ENCODE peak calls at places on chromosomes 13 and 19, in seven cellular contexts. N, J, A, Q, L, P and Y are unnamed samples.

GRCh38 chr13:40190656-40191100 is 475.8 kb downstream of the FOXO1 start:
- DNase-seq in N (peak), J (peak), A (peak), Q (peak), L (peak), P (peak), Y (peak)

GRCh38 chr13:70107125-70107497 is 515 bp upstream of the ATXN8OS start:
- DNase-seq in N (no peak), J (no peak), A (no peak), Q (no peak), L (no peak), P (no peak), Y (no peak)

GRCh38 chr13:50692396-50692915 is 151.0 kb downstream of the DLEU7 start:
- DNase-seq in N (no peak), J (no peak), A (no peak), Q (no peak), L (no peak), P (no peak), Y (no peak)

GRCh38 chr19:16338470-16339360 is 14.1 kb downstream of the KLF2 start:
- DNase-seq in N (no peak), J (peak), A (peak), Q (peak), L (no peak), P (peak), Y (peak)

GRCh38 chr13:113122571-113123225 is at the start of gene F10:
- DNase-seq in N (no peak), J (no peak), A (no peak), Q (no peak), L (no peak), P (peak), Y (peak)

GRCh38 chr19:10812196-10812595 is 23.8 kb downstream of the TMED1 start:
- DNase-seq in N (no peak), J (no peak), A (no peak), Q (no peak), L (no peak), P (no peak), Y (no peak)

GRCh38 chr13:39961036-39961435 is 305.6 kb downstream of the COG6 start:
- DNase-seq in N (no peak), J (no peak), A (no peak), Q (no peak), L (no peak), P (no peak), Y (no peak)

GRCh38 chr13:48532146-48532472 is 771 bp downstream of the RCBTB2 start:
- DNase-seq in N (peak), J (no peak), A (no peak), Q (no peak), L (no peak), P (no peak), Y (peak)

GRCh38 chr19:33535176-33535575 is 13.6 kb upstream of the PEPD start:
- DNase-seq in N (no peak), J (no peak), A (peak), Q (no peak), L (no peak), P (no peak), Y (no peak)